ENCODE peak calls at places on chromosome X, in four cellular contexts. L is neural progenitor cell, C is cardiac fibroblast, B is body of pancreas. N is an unnamed sample.

GRCh38 chrX:104113237-104113965 is 1.1 kb downstream of the ZCCHC18 start:
- DNase-seq in B (peak; percentile 52), L (peak; percentile 80), C (peak; percentile 45), N (no peak)

GRCh38 chrX:126655061-126655460 is 102.4 kb upstream of the DCAF12L1 start:
- DNase-seq in C (no peak), L (no peak), B (no peak), N (no peak)

GRCh38 chrX:112766774-112767173 is 73.9 kb downstream of the AMOT start:
- DNase-seq in B (no peak), L (no peak), C (no peak), N (no peak)

GRCh38 chrX:103329991-103330390 is at the start of gene TCEAL7:
- DNase-seq in L (peak; percentile 33), C (peak; percentile 32), B (no peak), N (no peak)

GRCh38 chrX:115624916-115625315 is 63.9 kb downstream of the PLS3 start:
- DNase-seq in C (no peak), L (no peak), B (no peak), N (no peak)

GRCh38 chrX:102746134-102746584 is 25.6 kb downstream of the GPRASP3 start:
- DNase-seq in B (peak; percentile 44), L (peak; percentile 57), C (peak; percentile 33), N (no peak)

GRCh38 chrX:84932814-84933213 is 70.9 kb upstream of the APOOL start:
- DNase-seq in L (no peak), B (no peak), C (no peak), N (no peak)

GRCh38 chrX:154486396-154487207 is at the start of gene UBL4A:
- DNase-seq in C (peak; percentile 67), B (peak; percentile 85), L (peak; percentile 61), N (peak; percentile 55)

GRCh38 chrX:80808160-80808735 is 1.4 kb downstream of the BRWD3 start:
- DNase-seq in L (peak; percentile 68), C (peak; percentile 74), B (peak; percentile 73), N (no peak)

GRCh38 chrX:18210470-18210869 is 10.2 kb downstream of the BEND2 start:
- DNase-seq in L (no peak), C (peak; percentile 0), B (no peak), N (no peak)

GRCh38 chrX:29746326-29746725 is 469.0 kb upstream of the MAGEB2 start:
- DNase-seq in B (no peak), C (peak; percentile 52), L (no peak), N (no peak)

GRCh38 chrX:15373986-15374385 is 10.2 kb downstream of the VEGFD start:
- DNase-seq in C (no peak), B (no peak), L (no peak), N (no peak)

GRCh38 chrX:46913710-46914109 is 1.5 kb downstream of the JADE3 start:
- DNase-seq in C (peak; percentile 51), L (peak; percentile 20), B (peak; percentile 33), N (no peak)

GRCh38 chrX:128816919-128817318 is 706.4 kb downstream of the SMARCA1 start:
- DNase-seq in C (no peak), L (peak; percentile 67), B (no peak), N (no peak)

GRCh38 chrX:150967786-150968185 is 15.3 kb upstream of the HMGB3 start:
- DNase-seq in B (no peak), L (no peak), C (no peak), N (no peak)

GRCh38 chrX:307261-308111 is 11.1 kb downstream of the GTPBP6 start:
- DNase-seq in B (peak; percentile 10), L (no peak), C (no peak), N (no peak)

GRCh38 chrX:2546496-2546895 is 45.7 kb upstream of the DHRSX start:
- DNase-seq in C (no peak), B (no peak), L (no peak), N (no peak)

GRCh38 chrX:118989886-118990285 is 15.5 kb downstream of the LONRF3 start:
- DNase-seq in C (no peak), L (no peak), B (peak; percentile 57), N (no peak)

GRCh38 chrX:153400146-153401132 is 711 bp downstream of the PNMA6E start:
- DNase-seq in C (no peak), B (no peak), L (peak; percentile 67), N (peak; percentile 56)

GRCh38 chrX:150316564-150316963 is 46.6 kb upstream of the MAMLD1 start:
- DNase-seq in L (no peak), C (no peak), B (no peak), N (no peak)

GRCh38 chrX:101619336-101619735 is 1.5 kb upstream of the ARMCX6 start:
- DNase-seq in C (no peak), B (no peak), L (peak; percentile 56), N (no peak)

GRCh38 chrX:9746148-9746880 is 19.3 kb downstream of the GPR143 start:
- DNase-seq in B (no peak), C (peak; percentile 78), L (peak; percentile 15), N (no peak)

GRCh38 chrX:139554367-139554766 is 23.8 kb downstream of the F9 start:
- DNase-seq in C (no peak), B (no peak), L (no peak), N (no peak)

GRCh38 chrX:138897621-138898492 is 186.3 kb upstream of the FGF13 start:
- DNase-seq in C (no peak), L (no peak), B (no peak), N (no peak)

GRCh38 chrX:20951016-20951795 is 423.0 kb upstream of the CNKSR2 start:
- DNase-seq in B (no peak), C (no peak), L (no peak), N (no peak)
- TF ChIP-seq CTCF in B (no peak), C (no peak), L (no peak), N (no peak)

GRCh38 chrX:63275127-63275526 is 76.0 kb downstream of the SPIN4 start:
- DNase-seq in L (peak; percentile 22), B (peak; percentile 32), C (peak; percentile 5), N (no peak)
- TF ChIP-seq CTCF in L (peak; percentile 50), B (no peak), C (peak; percentile 62), N (peak; percentile 47)

GRCh38 chrX:106220177-106220576 is 52.1 kb downstream of the PWWP3B start:
- DNase-seq in C (peak; percentile 6), B (no peak), L (no peak), N (no peak)
- TF ChIP-seq CTCF in C (peak; percentile 21), B (peak; percentile 35), L (peak; percentile 47), N (peak; percentile 1)

DNA sequence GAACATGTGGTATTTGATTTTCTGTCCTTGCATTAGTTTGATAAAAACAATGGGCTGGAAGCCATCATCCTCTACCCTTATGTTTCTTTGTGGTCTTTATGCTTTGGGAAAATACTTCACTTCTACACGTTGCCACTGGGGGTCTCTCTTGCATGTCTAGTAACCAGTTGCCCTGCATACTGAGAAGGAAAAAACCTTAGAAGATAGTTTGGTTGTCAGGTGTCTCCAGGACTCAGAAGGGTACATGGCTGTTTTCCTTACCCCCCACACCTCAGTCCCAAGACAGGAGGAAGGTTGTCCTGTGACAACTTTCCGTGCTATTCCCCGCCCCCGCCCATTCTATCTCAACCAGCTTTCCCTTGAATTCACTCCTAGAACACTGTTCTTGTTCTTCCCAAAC is 62.1 kb upstream of the LANCL3 start:
- DNase-seq in B (no peak), C (peak; percentile 8), L (peak; percentile 24), N (no peak)
- TF ChIP-seq CTCF in B (no peak), C (peak; percentile 30), L (peak; percentile 62), N (no peak)

N was measured in D721Med.